ENCODE peak calls at places on chromosomes 11 and 22, in eight cellular contexts. H is HCT116, Z is fibroblast of lung, C is A549, A is IMR-90, X is mesendoderm, U is endothelial cell of umbilical vein, Y is GM12878. V is an unnamed sample.
A peak's percentile ranks its signal among the peaks of the same experiment; 100 is the strongest.

GRCh38 chr11:37914859-37915258 is 1316.8 kb upstream of the RAG2 start:
- DNase-seq in H (no peak), C (no peak), A (no peak), Y (no peak), U (no peak), Z (no peak), X (no peak), V (no peak)

GRCh38 chr11:373716-374551 is 4.6 kb downstream of the B4GALNT4 start:
- DNase-seq in H (no peak), Y (no peak), A (no peak), U (no peak), Z (no peak), X (no peak), C (no peak), V (no peak)

GRCh38 chr11:67406969-67407699 is 3.3 kb downstream of the TBC1D10C start:
- DNase-seq in A (no peak), Z (no peak), C (no peak), U (no peak), Y (no peak), H (no peak), X (no peak), V (peak; percentile 28)

GRCh38 chr11:65477271-65478029 is 21.4 kb upstream of the MALAT1 start:
- DNase-seq in Y (no peak), C (peak; percentile 95), A (peak; percentile 92), X (peak; percentile 97), U (peak; percentile 94), Z (peak; percentile 93), H (no peak), V (peak; percentile 99)

GRCh38 chr22:23218053-23218866 is 38.0 kb downstream of the BCR start:
- DNase-seq in Z (no peak), H (no peak), Y (no peak), C (no peak), U (no peak), X (no peak), A (no peak), V (no peak)

GRCh38 chr11:70135142-70136132 is 57.3 kb downstream of the ANO1 start:
- DNase-seq in X (peak; percentile 72), C (no peak), Y (no peak), A (peak; percentile 24), Z (peak; percentile 20), U (no peak), H (no peak), V (peak; percentile 36)

GRCh38 chr22:20268350-20269012 is 363 bp upstream of the RTN4R start:
- DNase-seq in Y (no peak), H (peak; percentile 8), A (peak; percentile 19), U (peak; percentile 15), Z (peak; percentile 37), X (peak; percentile 59), C (peak; percentile 44), V (peak; percentile 76)

GRCh38 chr11:19291064-19291463 is 50.3 kb upstream of the E2F8 start:
- DNase-seq in U (no peak), H (no peak), C (no peak), Y (no peak), A (no peak), X (no peak), Z (no peak), V (no peak)

GRCh38 chr11:105466582-105467228 is 143.2 kb upstream of the GRIA4 start:
- DNase-seq in C (no peak), Z (peak; percentile 67), H (peak; percentile 16), U (peak; percentile 91), X (no peak), A (peak; percentile 85), Y (no peak), V (peak; percentile 3)

GRCh38 chr11:104620991-104621390 is 277.3 kb downstream of the CASP12 start:
- DNase-seq in U (no peak), A (no peak), X (no peak), Z (no peak), C (no peak), H (no peak), Y (no peak), V (no peak)

GRCh38 chr11:115297330-115297729 is 206.9 kb downstream of the CADM1 start:
- DNase-seq in Z (no peak), Y (no peak), U (no peak), A (no peak), H (no peak), X (no peak), C (no peak), V (no peak)

GRCh38 chr11:17792161-17792560 is 57.6 kb downstream of the KCNC1 start:
- DNase-seq in A (no peak), X (no peak), Y (no peak), H (no peak), Z (no peak), U (no peak), C (no peak), V (no peak)

GRCh38 chr22:22853713-22854112 is 33.9 kb upstream of the IGLL5 start:
- DNase-seq in Z (no peak), C (no peak), A (no peak), Y (no peak), U (no peak), X (no peak), H (no peak), V (no peak)

GRCh38 chr11:117521974-117522373 is 194.3 kb downstream of the CEP164 start:
- DNase-seq in H (no peak), Y (no peak), U (no peak), A (no peak), X (no peak), Z (no peak), C (no peak), V (no peak)

GRCh38 chr11:102172127-102172848 is 62.0 kb downstream of the YAP1 start:
- DNase-seq in Y (no peak), H (no peak), Z (peak; percentile 69), X (no peak), A (peak; percentile 54), C (no peak), U (peak; percentile 43), V (peak; percentile 86)

GRCh38 chr22:44664149-44664548 is 37.9 kb upstream of the PRR5 start:
- DNase-seq in Z (peak; percentile 20), X (no peak), H (no peak), C (no peak), U (peak; percentile 62), A (peak; percentile 61), Y (no peak), V (no peak)

GRCh38 chr22:30605449-30606110 is 1.4 kb upstream of the TCN2 start:
- DNase-seq in Y (no peak), C (peak; percentile 69), A (peak; percentile 25), H (peak; percentile 52), U (peak; percentile 66), Z (peak; percentile 29), X (peak; percentile 54), V (peak; percentile 68)

GRCh38 chr22:45478108-45478771 is 24.4 kb upstream of the FBLN1 start:
- DNase-seq in C (peak; percentile 84), A (peak; percentile 96), U (no peak), Z (peak; percentile 89), X (no peak), Y (no peak), H (no peak), V (peak; percentile 60)

GRCh38 chr22:20494978-20495860 is at the start of gene KLHL22:
- DNase-seq in A (peak; percentile 26), C (no peak), X (peak; percentile 41), H (no peak), Z (peak; percentile 38), Y (no peak), U (peak; percentile 49), V (peak; percentile 64)

GRCh38 chr11:2980168-2980840 is 11.8 kb downstream of the NAP1L4 start:
- DNase-seq in Y (no peak), H (no peak), C (no peak), U (no peak), A (no peak), X (no peak), Z (no peak), V (no peak)

GRCh38 chr11:131760191-131760951 is 390.0 kb downstream of the NTM start:
- DNase-seq in Z (peak; percentile 86), X (peak; percentile 66), A (peak; percentile 95), C (no peak), Y (no peak), U (no peak), H (no peak), V (peak; percentile 85)

GRCh38 chr11:67438121-67438902 is 830 bp upstream of the PTPRCAP start:
- DNase-seq in C (no peak), X (no peak), Z (no peak), H (no peak), U (no peak), A (no peak), Y (no peak), V (no peak)

GRCh38 chr11:8839957-8840945 is 70.7 kb upstream of the AKIP1 start:
- DNase-seq in Z (peak; percentile 71), H (no peak), C (no peak), A (peak; percentile 74), Y (no peak), U (peak; percentile 92), X (peak; percentile 65), V (peak; percentile 25)

GRCh38 chr11:76626921-76627391 is 43.6 kb downstream of the LRRC32 start:
- DNase-seq in H (no peak), C (no peak), A (peak; percentile 29), X (no peak), U (no peak), Z (peak; percentile 89), Y (peak; percentile 88), V (peak; percentile 22)

GRCh38 chr11:19374189-19374588 is 133.4 kb upstream of the E2F8 start:
- DNase-seq in U (peak; percentile 77), A (peak; percentile 96), X (no peak), Z (peak; percentile 85), Y (no peak), H (no peak), C (peak; percentile 70), V (peak; percentile 97)

GRCh38 chr22:36052505-36052941 is 23.9 kb upstream of the RBFOX2 start:
- DNase-seq in A (peak; percentile 57), C (peak; percentile 44), U (no peak), X (peak; percentile 72), Z (peak; percentile 76), H (peak; percentile 77), Y (no peak), V (peak; percentile 78)
- H3K27ac ChIP-seq in A (no peak overlapping the region), C (no peak overlapping the region), U (no peak overlapping the region), X (no peak overlapping the region), Z (no peak overlapping the region), H (peak overlapping the region; percentile 86), Y (no peak overlapping the region), V (peak overlapping the region; percentile 53)

GRCh38 chr22:27832606-27833005 is 31.1 kb upstream of the MN1 start:
- DNase-seq in H (no peak), Y (no peak), U (no peak), C (no peak), Z (no peak), X (no peak), A (no peak), V (no peak)
- H3K4me2 ChIP-seq in H (no peak overlapping the region), Y (no peak overlapping the region), U (no peak overlapping the region), C (no peak overlapping the region), Z (no peak overlapping the region), X (no peak overlapping the region), A (no peak overlapping the region), V (no peak overlapping the region)

GRCh38 chr22:41931701-41932269 is 5.2 kb upstream of the TNFRSF13C start:
- DNase-seq in Z (no peak), H (no peak), U (no peak), X (no peak), A (no peak), C (no peak), Y (peak; percentile 87), V (no peak)
- H3K27ac ChIP-seq in Z (no peak overlapping the region), H (no peak overlapping the region), U (no peak overlapping the region), X (no peak overlapping the region), A (no peak overlapping the region), C (no peak overlapping the region), Y (peak overlapping the region; percentile 92), V (no peak overlapping the region)

GRCh38 chr11:75325713-75326438 is 25.6 kb downstream of the ARRB1 start:
- DNase-seq in H (peak; percentile 71), C (peak; percentile 84), A (peak; percentile 97), X (peak; percentile 56), Y (no peak), U (peak; percentile 98), Z (peak; percentile 97), V (peak; percentile 98)
- H3K4me2 ChIP-seq in H (peak overlapping the region; percentile 80), C (peak overlapping the region; percentile 75), A (peak overlapping the region; percentile 33), X (no peak overlapping the region), Y (no peak overlapping the region), U (peak overlapping the region; percentile 27), Z (peak overlapping the region; percentile 65), V (peak overlapping the region; percentile 50)

V was measured in GM23248.